ENCODE peak calls at places on chromosomes 12 and 14, in four cellular contexts. U is GM12865, P is DMS153, E is NCI-H1694. I is an unnamed sample.

GRCh38 chr12:57237653-57237951 is 8.1 kb downstream of the SHMT2 start:
- DNase-seq in U (no peak), E (no peak), P (peak), I (no peak)

GRCh38 chr12:111276189-111276588 is 92.7 kb downstream of the PHETA1 start:
- DNase-seq in U (no peak), P (no peak), E (no peak), I (no peak)

GRCh38 chr12:102948941-102949352 is 8.5 kb upstream of the ASCL1 start:
- DNase-seq in E (peak), U (peak), P (peak), I (peak)

GRCh38 chr12:42140901-42141300 is 3.8 kb downstream of the GXYLT1 start:
- DNase-seq in P (no peak), U (no peak), E (no peak), I (no peak)

GRCh38 chr14:72519543-72519942 is 374.4 kb downstream of the DPF3 start:
- DNase-seq in E (no peak), U (peak), P (no peak), I (no peak)

GRCh38 chr14:90487031-90487430 is 90.2 kb downstream of the CALM1 start:
- DNase-seq in U (no peak), P (peak), E (peak), I (no peak)

GRCh38 chr12:89073027-89073398 is 279.3 kb downstream of the DUSP6 start:
- DNase-seq in U (no peak), P (peak), E (no peak), I (no peak)

GRCh38 chr12:89345830-89346740 is 6.2 kb downstream of the DUSP6 start:
- DNase-seq in E (no peak), P (peak), U (peak), I (no peak)

GRCh38 chr12:117151195-117152031 is 38.9 kb downstream of the FBXO21 start:
- DNase-seq in U (no peak), E (peak), P (no peak), I (no peak)

GRCh38 chr12:42636993-42637392 is 47.4 kb upstream of the PRICKLE1 start:
- DNase-seq in E (no peak), P (no peak), U (no peak), I (no peak)

GRCh38 chr14:61559641-61560201 is 135.6 kb upstream of the HIF1A start:
- DNase-seq in E (no peak), P (no peak), U (no peak), I (no peak)

GRCh38 chr14:74704656-74705055 is 8.2 kb downstream of the AREL1 start:
- DNase-seq in P (no peak), U (no peak), E (no peak), I (no peak)

GRCh38 chr14:38238332-38238731 is 17.6 kb downstream of the CLEC14A start:
- DNase-seq in U (no peak), E (no peak), P (no peak), I (no peak)

GRCh38 chr12:25557830-25558436 is 4.8 kb upstream of the LMNTD1 start:
- DNase-seq in P (peak), E (peak), U (peak), I (no peak)

GRCh38 chr14:89206426-89206825 is 210.6 kb downstream of the FOXN3 start:
- DNase-seq in P (no peak), E (no peak), U (no peak), I (no peak)

GRCh38 chr14:64324461-64325255 is 30.5 kb upstream of the ESR2 start:
- DNase-seq in E (peak), P (peak), U (no peak), I (no peak)

GRCh38 chr12:5988659-5989116 is 43.6 kb upstream of the ANO2 start:
- DNase-seq in P (peak), U (peak), E (peak), I (peak)

GRCh38 chr12:46342562-46343033 is 30.0 kb downstream of the SLC38A2 start:
- DNase-seq in P (no peak), U (peak), E (no peak), I (no peak)

GRCh38 chr12:121917950-121918678 is at the start of gene CFAP251:
- DNase-seq in P (peak), E (peak), U (peak), I (peak)

GRCh38 chr12:2691001-2691339 is 103.8 kb upstream of the FKBP4 start:
- DNase-seq in U (peak), P (peak), E (peak), I (no peak)

GRCh38 chr14:59293934-59294661 is 105.6 kb downstream of the DAAM1 start:
- DNase-seq in P (no peak), E (no peak), U (no peak), I (no peak)

GRCh38 chr12:20950248-20950647 is 139.7 kb downstream of the SLCO1B3 start:
- DNase-seq in P (no peak), E (peak), U (peak), I (no peak)

GRCh38 chr14:58455593-58456265 is 28.2 kb downstream of the KIAA0586 start:
- DNase-seq in P (no peak), E (no peak), U (no peak), I (no peak)

GRCh38 chr14:22112004-22112403 is 438.4 kb upstream of the OR4E1 start:
- DNase-seq in U (peak), P (no peak), E (peak), I (no peak)

GRCh38 chr14:24734917-24735500 is 101.0 kb upstream of the GZMB start:
- DNase-seq in U (peak), E (peak), P (peak), I (no peak)

GRCh38 chr14:61420326-61420725 is 98.9 kb downstream of the PRKCH start:
- DNase-seq in P (no peak), E (no peak), U (no peak), I (no peak)

GRCh38 chr12:94379479-94380113 is 80.1 kb downstream of the CEP83 start:
- DNase-seq in U (peak), E (no peak), P (no peak), I (no peak)

GRCh38 chr12:25056486-25057130 is 107.7 kb upstream of the BCAT1 start:
- DNase-seq in E (no peak), U (no peak), P (no peak), I (no peak)

GRCh38 chr12:7089196-7089871 is 2.9 kb downstream of the C1R start:
- DNase-seq in U (no peak), E (no peak), P (no peak), I (no peak)

GRCh38 chr12:52769946-52770345 is 7.2 kb downstream of the KRT76 start:
- DNase-seq in P (no peak), U (no peak), E (no peak), I (no peak)

GRCh38 chr12:121530600-121531355 is 50.0 kb downstream of the KDM2B start:
- DNase-seq in E (no peak), U (peak), P (no peak), I (peak)

GRCh38 chr14:62213516-62213915 is 451.3 kb downstream of the SNAPC1 start:
- DNase-seq in U (peak), P (no peak), E (peak), I (no peak)

GRCh38 chr14:32998433-32998832 is 59.8 kb downstream of the NPAS3 start:
- DNase-seq in U (no peak), E (no peak), P (no peak), I (no peak)

GRCh38 chr12:32471601-32472001 is 72.2 kb downstream of the FGD4 start:
- DNase-seq in U (no peak), E (no peak), P (no peak), I (no peak)

GRCh38 chr14:52267501-52268190 is at the start of gene PTGDR:
- DNase-seq in U (no peak), E (no peak), P (no peak), I (no peak)

I was measured in activated B cell treated with CpG ODN at 0.5 μM for 24 hours.